ENCODE peak calls at places on chromosomes 11 and 22, in eight cellular contexts. Z, G, E, X, W, B, U and S are unnamed samples.
A peak's percentile ranks its signal among the peaks of the same experiment; 100 is the strongest.

GRCh38 chr11:58429273-58429672 is 1.4 kb upstream of the OR5B2 start:
- DNase-seq in Z (no peak), G (no peak), E (no peak), X (no peak), W (no peak), B (no peak), U (no peak), S (no peak)

GRCh38 chr11:95068549-95068948 is 1.8 kb downstream of the SRSF8 start:
- DNase-seq in Z (peak; percentile 78), G (peak; percentile 83), E (peak; percentile 69), X (peak; percentile 89), W (peak; percentile 93), B (peak; percentile 66), U (peak; percentile 81), S (peak; percentile 84)

GRCh38 chr11:112877561-112877960 is 83.7 kb upstream of the NCAM1 start:
- DNase-seq in Z (no peak), G (no peak), E (no peak), X (no peak), W (no peak), B (no peak), U (no peak), S (no peak)

GRCh38 chr11:119100246-119100959 is 1.2 kb downstream of the DPAGT1 start:
- DNase-seq in Z (no peak), G (no peak), E (no peak), X (no peak), W (peak; percentile 50), B (no peak), U (no peak), S (no peak)

GRCh38 chr11:16610738-16611388 is 127.6 kb upstream of the C11orf58 start:
- DNase-seq in Z (no peak), G (no peak), E (no peak), X (no peak), W (no peak), B (no peak), U (no peak), S (no peak)

GRCh38 chr11:86896486-86896885 is 58.7 kb downstream of the FZD4 start:
- DNase-seq in Z (no peak), G (no peak), E (no peak), X (no peak), W (peak; percentile 71), B (no peak), U (no peak), S (no peak)

GRCh38 chr11:96045622-96046456 is 121.9 kb upstream of the MTMR2 start:
- DNase-seq in Z (no peak), G (peak; percentile 34), E (no peak), X (no peak), W (peak; percentile 47), B (peak; percentile 15), U (peak; percentile 42), S (no peak)

GRCh38 chr11:12810497-12810896 is 136.3 kb downstream of the TEAD1 start:
- DNase-seq in Z (no peak), G (no peak), E (no peak), X (no peak), W (no peak), B (no peak), U (no peak), S (no peak)

GRCh38 chr11:130534525-130534924 is 86.1 kb downstream of the ADAMTS15 start:
- DNase-seq in Z (no peak), G (no peak), E (no peak), X (no peak), W (no peak), B (no peak), U (no peak), S (no peak)

GRCh38 chr11:119148855-119149370 is at the start of gene ABCG4:
- DNase-seq in Z (no peak), G (no peak), E (no peak), X (no peak), W (no peak), B (no peak), U (peak; percentile 29), S (peak; percentile 39)

GRCh38 chr11:69791266-69791665 is 16.1 kb upstream of the FGF4 start:
- DNase-seq in Z (no peak), G (no peak), E (no peak), X (no peak), W (no peak), B (no peak), U (no peak), S (no peak)

GRCh38 chr11:58391879-58392278 is 14.8 kb downstream of the OR5B3 start:
- DNase-seq in Z (no peak), G (no peak), E (no peak), X (no peak), W (no peak), B (no peak), U (no peak), S (no peak)

GRCh38 chr11:125348704-125349635 is 147.1 kb downstream of the FEZ1 start:
- DNase-seq in Z (peak; percentile 48), G (peak; percentile 53), E (peak; percentile 62), X (peak; percentile 39), W (peak; percentile 39), B (peak; percentile 45), U (peak; percentile 54), S (no peak)

GRCh38 chr11:95379460-95379859 is 148.5 kb upstream of the SESN3 start:
- DNase-seq in Z (no peak), G (no peak), E (no peak), X (no peak), W (no peak), B (no peak), U (no peak), S (no peak)

GRCh38 chr11:31387379-31387778 is 17.7 kb downstream of the DNAJC24 start:
- DNase-seq in Z (no peak), G (no peak), E (no peak), X (no peak), W (no peak), B (no peak), U (no peak), S (no peak)

GRCh38 chr11:2794419-2794795 is 91.2 kb downstream of the CDKN1C start:
- DNase-seq in Z (peak; percentile 11), G (peak; percentile 8), E (peak; percentile 5), X (no peak), W (no peak), B (peak; percentile 8), U (peak; percentile 24), S (peak; percentile 22)

GRCh38 chr11:133835258-133836075 is 9.8 kb downstream of the SPATA19 start:
- DNase-seq in Z (peak; percentile 44), G (peak; percentile 42), E (no peak), X (no peak), W (peak; percentile 43), B (no peak), U (no peak), S (no peak)

GRCh38 chr11:63841554-63841953 is 2.6 kb downstream of the MARK2 start:
- DNase-seq in Z (no peak), G (no peak), E (no peak), X (no peak), W (peak; percentile 29), B (no peak), U (no peak), S (no peak)

GRCh38 chr11:127109796-127110195 is 109.2 kb upstream of the KIRREL3 start:
- DNase-seq in Z (no peak), G (no peak), E (no peak), X (no peak), W (no peak), B (no peak), U (no peak), S (no peak)

GRCh38 chr11:35524780-35525179 is 636 bp downstream of the PAMR1 start:
- DNase-seq in Z (no peak), G (no peak), E (no peak), X (no peak), W (no peak), B (no peak), U (no peak), S (no peak)

GRCh38 chr22:42610211-42610610 is 4.5 kb downstream of the POLDIP3 start:
- DNase-seq in Z (no peak), G (no peak), E (no peak), X (no peak), W (peak; percentile 19), B (no peak), U (peak; percentile 72), S (no peak)

DNA sequence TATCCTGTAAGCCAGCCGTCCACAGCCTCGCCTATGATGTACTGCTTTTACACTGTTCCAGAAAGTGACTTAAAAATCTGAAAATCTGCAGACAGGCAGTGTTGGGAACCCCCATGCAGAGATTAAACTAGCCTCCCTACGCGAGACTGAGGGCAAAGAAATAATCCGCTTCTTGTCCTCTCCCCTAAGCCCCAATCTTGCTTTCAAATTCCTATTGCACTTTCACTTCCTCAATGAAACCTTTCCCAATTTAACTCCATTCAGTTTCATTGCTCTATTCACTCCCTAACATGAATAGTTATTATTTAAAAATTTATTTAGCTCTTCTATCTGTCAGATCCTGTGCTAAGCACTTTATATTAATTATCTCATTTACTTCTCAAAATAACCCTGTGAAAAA is 224.9 kb downstream of the BLID start:
- DNase-seq in Z (no peak), G (no peak), E (no peak), X (no peak), W (no peak), B (no peak), U (no peak), S (no peak)
- H3K4me1 ChIP-seq in Z (no peaks in the 10 kb centered on the region), G (no peaks in the 10 kb centered on the region), E (no peaks in the 10 kb centered on the region), X (no peaks in the 10 kb centered on the region), W (peaks cover 12% of the 10 kb centered on the region), B (no peaks in the 10 kb centered on the region), U (no peaks in the 10 kb centered on the region), S (no peaks in the 10 kb centered on the region)

GRCh38 chr11:116828632-116829524 is 829 bp upstream of the APOC3 start:
- DNase-seq in Z (no peak), G (no peak), E (peak; percentile 77), X (no peak), W (no peak), B (no peak), U (no peak), S (no peak)
- TF ChIP-seq POLR2A in Z (no peak), G (no peak), E (peak; percentile 34), X (no peak), W (no peak), B (no peak), U (no peak), S (no peak)

DNA sequence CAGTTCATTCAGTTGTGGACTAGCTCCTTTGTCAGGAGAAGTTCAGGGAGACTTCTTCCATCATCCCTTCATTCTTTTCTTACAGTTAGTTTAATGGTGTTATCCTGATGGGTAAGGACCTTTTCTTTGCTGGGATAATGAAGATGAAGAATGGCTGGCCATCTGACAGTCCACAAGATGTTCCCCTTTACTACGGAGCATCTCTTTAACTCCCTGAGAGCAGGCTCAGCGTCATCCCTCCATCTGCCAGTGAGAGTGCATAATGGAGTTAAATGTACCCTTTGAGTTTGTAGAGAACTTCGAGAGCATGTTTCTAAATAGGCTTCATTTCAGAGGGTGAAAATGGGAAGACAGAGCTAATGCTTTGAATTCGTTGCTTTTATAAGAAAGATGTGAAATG is 1.6 kb downstream of the EP300 start:
- DNase-seq in Z (no peak), G (no peak), E (no peak), X (peak; percentile 39), W (peak; percentile 47), B (no peak), U (no peak), S (no peak)
- TF ChIP-seq CTCF in Z (no peak), G (no peak), E (no peak), X (no peak), W (no peak), B (no peak), U (no peak), S (no peak)

DNA sequence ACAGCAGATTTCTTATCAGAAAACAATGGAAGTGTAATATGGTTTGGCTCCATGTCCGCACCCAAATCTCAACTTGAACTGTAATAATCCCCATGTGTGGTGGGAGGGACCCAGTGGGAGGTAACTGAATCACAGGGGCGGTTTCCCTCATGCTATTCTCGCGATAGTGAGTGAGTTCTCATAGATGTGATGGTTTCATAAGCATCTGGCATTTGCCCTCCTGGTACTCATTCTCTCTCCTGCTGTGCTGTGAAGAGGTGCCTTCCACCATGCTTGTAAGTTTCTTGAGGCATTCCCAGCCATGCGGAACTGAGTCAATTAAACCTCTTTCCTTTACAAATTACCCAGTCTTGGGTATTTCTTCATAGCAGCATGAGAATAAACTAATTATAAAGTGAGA is 81.0 kb upstream of the SCUBE2 start:
- DNase-seq in Z (no peak), G (no peak), E (no peak), X (no peak), W (no peak), B (no peak), U (no peak), S (no peak)
- H3K4me1 ChIP-seq in Z (no peaks in the 10 kb centered on the region), G (no peaks in the 10 kb centered on the region), E (no peaks in the 10 kb centered on the region), X (no peaks in the 10 kb centered on the region), W (peaks cover 14% of the 10 kb centered on the region), B (no peaks in the 10 kb centered on the region), U (no peaks in the 10 kb centered on the region), S (no peaks in the 10 kb centered on the region)